ENCODE peak calls at places on chromosomes 3 and 15, in eight cellular contexts. H is ascending aorta, Y is Peyer's patch, L is left ventricle myocardium inferior, X is heart right ventricle, N is H9, T is Panc1, C is fibroblast of lung. B is an unnamed sample.

GRCh38 chr3:151918253-151919029 is 45.0 kb downstream of the SUCNR1 start:
- DNase-seq in H (no peak), Y (no peak), L (no peak), X (no peak), N (no peak), T (peak; percentile 56), C (peak; percentile 68), B (no peak)

GRCh38 chr3:152508705-152509104 is 240.0 kb downstream of the MBNL1 start:
- DNase-seq in H (no peak), Y (no peak), L (no peak), X (no peak), N (no peak), T (no peak), C (no peak), B (no peak)

GRCh38 chr3:52015431-52016256 is 19.9 kb upstream of the RPL29 start:
- DNase-seq in H (no peak), Y (no peak), L (no peak), X (no peak), N (no peak), T (no peak), C (no peak), B (no peak)

GRCh38 chr3:120561251-120562045 is 34.7 kb upstream of the NDUFB4 start:
- DNase-seq in H (no peak), Y (peak; percentile 89), L (peak; percentile 66), X (peak; percentile 71), N (peak; percentile 61), T (peak; percentile 43), C (peak; percentile 60), B (peak; percentile 83)

GRCh38 chr3:184540777-184541681 is 20.6 kb upstream of the EPHB3 start:
- DNase-seq in H (no peak), Y (peak; percentile 93), L (peak; percentile 40), X (peak; percentile 41), N (peak; percentile 94), T (no peak), C (peak; percentile 33), B (peak; percentile 60)

GRCh38 chr15:52421029-52421428 is 107.7 kb downstream of the MYO5A start:
- DNase-seq in H (no peak), Y (no peak), L (no peak), X (no peak), N (no peak), T (no peak), C (no peak), B (no peak)

GRCh38 chr15:88651293-88651692 is 12.5 kb downstream of the ISG20 start:
- DNase-seq in H (no peak), Y (no peak), L (no peak), X (no peak), N (no peak), T (no peak), C (no peak), B (no peak)

GRCh38 chr15:73809728-73810501 is 56.8 kb upstream of the INSYN1 start:
- DNase-seq in H (no peak), Y (no peak), L (no peak), X (peak; percentile 33), N (no peak), T (no peak), C (peak; percentile 14), B (peak; percentile 63)

GRCh38 chr15:31326729-31327673 is at the start of gene KLF13:
- DNase-seq in H (no peak), Y (peak; percentile 85), L (peak; percentile 74), X (peak; percentile 54), N (no peak), T (no peak), C (peak; percentile 61), B (no peak)

GRCh38 chr3:107411779-107412178 is 34.5 kb downstream of the CCDC54 start:
- DNase-seq in H (no peak), Y (no peak), L (no peak), X (no peak), N (no peak), T (no peak), C (no peak), B (no peak)

GRCh38 chr3:48057521-48057920 is 41.3 kb upstream of the MAP4 start:
- DNase-seq in H (no peak), Y (no peak), L (no peak), X (no peak), N (no peak), T (no peak), C (no peak), B (no peak)

GRCh38 chr15:88610756-88611231 is 10.3 kb upstream of the AEN start:
- DNase-seq in H (no peak), Y (no peak), L (no peak), X (no peak), N (peak; percentile 64), T (no peak), C (peak; percentile 20), B (no peak)

GRCh38 chr15:77862651-77863104 is 214.8 kb downstream of the TBC1D2B start:
- DNase-seq in H (no peak), Y (peak; percentile 39), L (no peak), X (no peak), N (peak; percentile 25), T (no peak), C (no peak), B (no peak)

GRCh38 chr15:25727867-25728600 is 135.1 kb downstream of the ATP10A start:
- DNase-seq in H (no peak), Y (no peak), L (no peak), X (no peak), N (no peak), T (no peak), C (no peak), B (peak; percentile 51)

GRCh38 chr15:65468229-65468628 is 45.5 kb upstream of the IGDCC4 start:
- DNase-seq in H (no peak), Y (no peak), L (no peak), X (no peak), N (no peak), T (no peak), C (no peak), B (no peak)

GRCh38 chr15:101204744-101205535 is 46.9 kb downstream of the CHSY1 start:
- DNase-seq in H (no peak), Y (no peak), L (no peak), X (no peak), N (no peak), T (no peak), C (peak; percentile 40), B (no peak)

GRCh38 chr3:106825962-106826605 is 551.2 kb upstream of the CCDC54 start:
- DNase-seq in H (no peak), Y (no peak), L (no peak), X (no peak), N (no peak), T (no peak), C (peak; percentile 94), B (no peak)

GRCh38 chr3:126406389-126407296 is 11.9 kb downstream of the CFAP100 start:
- DNase-seq in H (no peak), Y (no peak), L (no peak), X (no peak), N (no peak), T (no peak), C (no peak), B (peak; percentile 32)
- H3K27me3 ChIP-seq in H (no peaks in the 10 kb centered on the region), Y (no peaks in the 10 kb centered on the region), L (peaks cover 66% of the 10 kb centered on the region), X (peaks cover 9% of the 10 kb centered on the region), N (no peaks in the 10 kb centered on the region), T (peaks cover 7% of the 10 kb centered on the region), C (peaks cover 8% of the 10 kb centered on the region), B (no peaks in the 10 kb centered on the region)

DNA sequence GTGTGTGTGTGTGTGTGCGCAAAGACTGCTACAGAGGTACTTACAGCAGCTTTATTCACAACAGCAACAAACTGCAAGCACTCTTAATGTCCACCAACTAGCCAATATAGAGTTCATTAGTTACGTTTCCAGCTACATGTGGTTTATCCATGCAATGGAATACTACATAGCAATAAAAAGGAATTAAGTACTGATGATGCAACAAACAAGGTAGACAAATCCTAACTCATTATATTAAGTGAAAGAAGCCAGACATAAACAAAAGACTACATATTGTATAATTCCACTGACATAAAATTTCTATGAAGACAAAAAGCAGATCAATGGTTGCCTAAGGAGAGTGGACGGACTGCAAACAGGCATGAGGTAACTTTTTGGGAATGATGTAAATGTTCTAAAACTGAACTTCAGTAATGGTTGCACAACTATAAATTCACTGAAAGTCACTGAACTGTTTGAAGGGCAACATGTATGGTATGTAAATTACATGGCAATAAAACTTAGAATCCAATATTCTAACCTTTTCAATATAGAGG is 433.7 kb downstream of the SHQ1 start:
- DNase-seq in H (no peak), Y (no peak), L (no peak), X (no peak), N (no peak), T (no peak), C (no peak), B (no peak)
- H3K4me1 ChIP-seq in H (peaks cover 3% of the 10 kb centered on the region), Y (peaks cover 11% of the 10 kb centered on the region), L (peaks cover 58% of the 10 kb centered on the region), X (peaks cover 71% of the 10 kb centered on the region), N (peaks cover 6% of the 10 kb centered on the region), T (peaks cover 10% of the 10 kb centered on the region), C (peaks cover 2% of the 10 kb centered on the region), B (no peaks in the 10 kb centered on the region)

GRCh38 chr15:61849446-61849845 is 210.8 kb downstream of the VPS13C start:
- DNase-seq in H (no peak), Y (no peak), L (no peak), X (no peak), N (no peak), T (no peak), C (no peak), B (no peak)
- TF ChIP-seq CTCF in H (no peak), Y (no peak), L (no peak), X (no peak), N (no peak), T (no peak), C (no peak), B (no peak)

DNA sequence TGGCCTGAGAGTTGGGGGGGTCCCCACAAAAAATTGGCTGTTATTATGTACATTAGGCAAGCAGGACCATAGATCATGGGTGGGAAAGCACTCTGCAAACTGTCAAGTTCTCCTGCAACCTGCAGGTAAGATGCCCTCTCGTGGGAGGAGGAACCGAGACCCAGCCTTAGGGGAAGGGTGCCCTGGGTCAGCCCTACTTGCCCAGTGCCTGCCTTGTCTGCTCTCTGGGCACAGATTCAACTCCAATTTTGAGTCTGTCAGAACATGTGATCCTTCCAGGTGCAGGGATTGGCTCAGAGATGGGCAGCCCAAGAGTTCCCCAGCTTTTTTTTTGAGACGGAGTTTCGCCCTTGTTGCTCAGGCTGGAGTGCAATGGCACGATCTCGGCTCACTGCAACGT is 99.2 kb downstream of the PLXNA1 start:
- DNase-seq in H (no peak), Y (no peak), L (peak; percentile 1), X (no peak), N (no peak), T (no peak), C (no peak), B (no peak)
- H3K27me3 ChIP-seq in H (no peaks in the 10 kb centered on the region), Y (no peaks in the 10 kb centered on the region), L (peaks cover 19% of the 10 kb centered on the region), X (peaks cover 6% of the 10 kb centered on the region), N (no peaks in the 10 kb centered on the region), T (no peaks in the 10 kb centered on the region), C (no peaks in the 10 kb centered on the region), B (no peaks in the 10 kb centered on the region)

B was measured in right atrium auricular region.